ENCODE peak calls at places on chromosomes 6 and 20, in nine cellular contexts. Q is NCI-H460, K is HCEC 1CT, F is coronary artery, Y is COR-L47, U is T-cell, S is HEK293T, J is dorsolateral prefrontal cortex, T is cardiac fibroblast. G is an unnamed sample.
A peak's percentile ranks its signal among the peaks of the same experiment; 100 is the strongest.

GRCh38 chr20:326645-327031 is 1.3 kb downstream of the SOX12 start:
- DNase-seq in T (peak; percentile 24), U (no peak), K (peak; percentile 55), F (peak; percentile 76), Y (peak; percentile 38), Q (no peak), S (no peak), J (peak; percentile 56), G (no peak)

GRCh38 chr20:25553819-25554296 is 31.5 kb downstream of the NINL start:
- DNase-seq in J (no peak), S (no peak), K (peak; percentile 22), F (no peak), Y (peak; percentile 42), U (no peak), T (peak; percentile 75), Q (no peak), G (peak; percentile 29)

GRCh38 chr6:168596316-168596715 is 155.3 kb downstream of the SMOC2 start:
- DNase-seq in T (no peak), Q (no peak), K (no peak), S (no peak), J (no peak), Y (no peak), F (peak; percentile 12), U (no peak), G (no peak)

GRCh38 chr6:29887819-29888581 is 54.3 kb upstream of the HLA-A start:
- DNase-seq in U (peak; percentile 90), K (peak; percentile 11), F (peak; percentile 85), S (no peak), J (peak; percentile 65), Y (peak; percentile 32), Q (no peak), T (peak; percentile 50), G (peak; percentile 22)

GRCh38 chr20:17498641-17499040 is 32.5 kb downstream of the BFSP1 start:
- DNase-seq in S (no peak), F (peak; percentile 35), T (no peak), U (no peak), Q (no peak), K (no peak), Y (no peak), J (no peak), G (no peak)

GRCh38 chr6:36997811-36998722 is 7.4 kb upstream of the FGD2 start:
- DNase-seq in S (no peak), F (no peak), Q (peak; percentile 88), K (no peak), Y (no peak), J (peak; percentile 72), U (no peak), T (no peak), G (no peak)

GRCh38 chr20:47358672-47359532 is 2.4 kb upstream of the ZMYND8 start:
- DNase-seq in Y (no peak), S (no peak), F (peak; percentile 91), U (no peak), J (peak; percentile 74), T (peak; percentile 97), Q (peak; percentile 85), K (peak; percentile 91), G (peak; percentile 49)

GRCh38 chr6:140083375-140083774 is 708.9 kb upstream of the CITED2 start:
- DNase-seq in T (no peak), F (no peak), J (no peak), K (no peak), S (no peak), Q (no peak), Y (no peak), U (no peak), G (no peak)

GRCh38 chr20:57473246-57474042 is 51.5 kb downstream of the CTCFL start:
- DNase-seq in Q (no peak), S (peak; percentile 30), U (peak; percentile 29), T (peak; percentile 29), K (no peak), J (peak; percentile 41), Y (no peak), F (peak; percentile 61), G (no peak)

GRCh38 chr6:84107495-84107894 is 73.9 kb downstream of the MRAP2 start:
- DNase-seq in S (no peak), Q (no peak), F (no peak), K (no peak), U (no peak), Y (no peak), J (no peak), T (no peak), G (no peak)

GRCh38 chr6:30829016-30829415 is 55.3 kb upstream of the DDR1 start:
- DNase-seq in K (no peak), Y (no peak), T (no peak), S (no peak), J (no peak), Q (no peak), F (no peak), U (no peak), G (no peak)

GRCh38 chr20:7926767-7927166 is 13.5 kb downstream of the HAO1 start:
- DNase-seq in Y (no peak), K (peak; percentile 63), S (no peak), Q (peak; percentile 14), U (no peak), T (peak; percentile 71), J (no peak), F (no peak), G (no peak)

GRCh38 chr20:12838261-12838866 is 170.4 kb upstream of the SPTLC3 start:
- DNase-seq in U (no peak), T (no peak), S (no peak), F (no peak), Y (no peak), J (no peak), Q (no peak), K (no peak), G (no peak)

GRCh38 chr6:99151634-99152344 is 197.7 kb downstream of the FAXC start:
- DNase-seq in Y (peak; percentile 22), T (peak; percentile 8), U (no peak), S (peak; percentile 67), Q (peak; percentile 36), J (no peak), F (no peak), K (no peak), G (peak; percentile 6)

GRCh38 chr20:46477225-46477624 is 36.1 kb downstream of the ZNF334 start:
- DNase-seq in Q (no peak), U (no peak), K (no peak), T (no peak), F (no peak), Y (no peak), J (no peak), S (no peak), G (no peak)

GRCh38 chr20:35579196-35579595 is 36.4 kb upstream of the SPAG4 start:
- DNase-seq in S (no peak), Q (no peak), J (no peak), T (no peak), F (no peak), Y (no peak), K (no peak), U (no peak), G (no peak)

GRCh38 chr20:50513169-50514034 is 3.2 kb downstream of the PTPN1 start:
- DNase-seq in U (no peak), K (peak; percentile 89), S (no peak), T (peak; percentile 70), Y (no peak), Q (no peak), F (no peak), J (no peak), G (no peak)

GRCh38 chr6:999552-999951 is 306.6 kb upstream of the EXOC2 start:
- DNase-seq in T (no peak), U (no peak), J (no peak), Y (no peak), Q (no peak), S (no peak), F (no peak), K (no peak), G (no peak)

GRCh38 chr6:27547157-27548075 is 74.5 kb upstream of the ZNF184 start:
- DNase-seq in U (no peak), F (no peak), T (peak; percentile 59), Y (no peak), S (peak; percentile 21), Q (peak; percentile 81), K (peak; percentile 71), J (no peak), G (no peak)

GRCh38 chr6:15382712-15383111 is 136.8 kb downstream of the JARID2 start:
- DNase-seq in T (no peak), J (no peak), F (no peak), Y (no peak), U (no peak), S (no peak), K (no peak), Q (no peak), G (no peak)

GRCh38 chr20:43934833-43935232 is 20.2 kb downstream of the TOX2 start:
- DNase-seq in S (no peak), K (no peak), Q (no peak), F (no peak), U (no peak), T (no peak), J (no peak), Y (no peak), G (no peak)

GRCh38 chr20:61887694-61888093 is 178.0 kb downstream of the TAF4 start:
- DNase-seq in Q (no peak), K (no peak), U (no peak), Y (no peak), S (no peak), F (no peak), T (no peak), J (no peak), G (no peak)

GRCh38 chr6:161140554-161140875 is 133.3 kb downstream of the AGPAT4 start:
- DNase-seq in Q (no peak), S (no peak), Y (no peak), U (no peak), T (no peak), F (no peak), K (no peak), J (no peak), G (no peak)

GRCh38 chr6:168490757-168491156 is 49.8 kb downstream of the SMOC2 start:
- DNase-seq in U (no peak), S (no peak), Y (no peak), F (no peak), T (no peak), J (no peak), K (no peak), Q (no peak), G (no peak)

GRCh38 chr20:7924692-7925091 is 15.6 kb downstream of the HAO1 start:
- DNase-seq in K (peak; percentile 94), U (no peak), Q (no peak), Y (no peak), J (no peak), F (no peak), S (no peak), T (peak; percentile 78), G (no peak)

GRCh38 chr20:18504479-18505060 is 3.2 kb upstream of the SEC23B start:
- DNase-seq in Q (no peak), Y (no peak), U (no peak), J (no peak), S (no peak), T (peak; percentile 75), F (no peak), K (no peak), G (no peak)

GRCh38 chr6:20266851-20267608 is 54.8 kb upstream of the MBOAT1 start:
- DNase-seq in S (no peak), U (no peak), K (peak; percentile 27), F (no peak), T (no peak), Q (no peak), J (no peak), Y (no peak), G (no peak)

GRCh38 chr20:32534661-32535240 is 50.4 kb downstream of the NOL4L start:
- DNase-seq in U (peak; percentile 25), Q (no peak), Y (no peak), F (no peak), J (no peak), K (no peak), S (no peak), T (no peak), G (no peak)